ENCODE peak calls at places on chromosomes 11 and 22, in six cellular contexts. One of them, this sample, is unnamed.

GRCh38 chr11:129766858-129767604 is 48.6 kb upstream of the TMEM45B start:
- DNase-seq in mesendoderm: peak
- DNase-seq in GM23338: peak
- DNase-seq in K562: no peak
- DNase-seq in CD8-positive, alpha-beta T cell: peak
- DNase-seq in psoas muscle: no peak
- DNase-seq in this sample: no peak

GRCh38 chr11:132125855-132126841 is 755.7 kb downstream of the NTM start:
- DNase-seq in mesendoderm: peak
- DNase-seq in GM23338: peak
- DNase-seq in K562: no peak
- DNase-seq in CD8-positive, alpha-beta T cell: no peak
- DNase-seq in psoas muscle: peak
- DNase-seq in this sample: no peak

GRCh38 chr11:19239039-19239438 is 1.7 kb downstream of the E2F8 start:
- DNase-seq in mesendoderm: no peak
- DNase-seq in GM23338: no peak
- DNase-seq in K562: no peak
- DNase-seq in CD8-positive, alpha-beta T cell: no peak
- DNase-seq in psoas muscle: no peak
- DNase-seq in this sample: no peak

GRCh38 chr11:117442049-117442868 is 114.6 kb downstream of the CEP164 start:
- DNase-seq in mesendoderm: no peak
- DNase-seq in GM23338: no peak
- DNase-seq in K562: no peak
- DNase-seq in CD8-positive, alpha-beta T cell: no peak
- DNase-seq in psoas muscle: no peak
- DNase-seq in this sample: no peak

GRCh38 chr11:94473177-94473799 is 20.4 kb downstream of the MRE11 start:
- DNase-seq in mesendoderm: peak
- DNase-seq in GM23338: peak
- DNase-seq in K562: no peak
- DNase-seq in CD8-positive, alpha-beta T cell: no peak
- DNase-seq in psoas muscle: no peak
- DNase-seq in this sample: no peak

GRCh38 chr11:15649371-15650104 is 534.8 kb downstream of the INSC start:
- DNase-seq in mesendoderm: no peak
- DNase-seq in GM23338: no peak
- DNase-seq in K562: no peak
- DNase-seq in CD8-positive, alpha-beta T cell: no peak
- DNase-seq in psoas muscle: no peak
- DNase-seq in this sample: no peak

GRCh38 chr11:126476256-126476970 is 120.9 kb downstream of the ST3GAL4 start:
- DNase-seq in mesendoderm: no peak
- DNase-seq in GM23338: no peak
- DNase-seq in K562: no peak
- DNase-seq in CD8-positive, alpha-beta T cell: no peak
- DNase-seq in psoas muscle: no peak
- DNase-seq in this sample: no peak

GRCh38 chr11:57249384-57250319 is 12.6 kb upstream of the APLNR start:
- DNase-seq in mesendoderm: peak
- DNase-seq in GM23338: peak
- DNase-seq in K562: peak
- DNase-seq in CD8-positive, alpha-beta T cell: peak
- DNase-seq in psoas muscle: peak
- DNase-seq in this sample: peak

GRCh38 chr11:26143553-26144308 is 188.2 kb upstream of the ANO3 start:
- DNase-seq in mesendoderm: peak
- DNase-seq in GM23338: peak
- DNase-seq in K562: no peak
- DNase-seq in CD8-positive, alpha-beta T cell: no peak
- DNase-seq in psoas muscle: no peak
- DNase-seq in this sample: no peak

GRCh38 chr22:17728786-17729185 is 45.5 kb downstream of the BID start:
- DNase-seq in mesendoderm: no peak
- DNase-seq in GM23338: no peak
- DNase-seq in K562: no peak
- DNase-seq in CD8-positive, alpha-beta T cell: no peak
- DNase-seq in psoas muscle: no peak
- DNase-seq in this sample: no peak
- H3K27ac ChIP-seq in mesendoderm: no peak
- H3K27ac ChIP-seq in GM23338: no peak
- H3K27ac ChIP-seq in K562: no peak
- H3K27ac ChIP-seq in CD8-positive, alpha-beta T cell: no peak
- H3K27ac ChIP-seq in psoas muscle: no peak
- H3K27ac ChIP-seq in this sample: no peak

GRCh38 chr11:67391304-67392181 is at the start of gene RAD9A:
- DNase-seq in mesendoderm: peak
- DNase-seq in GM23338: peak
- DNase-seq in K562: peak
- DNase-seq in CD8-positive, alpha-beta T cell: peak
- DNase-seq in psoas muscle: peak
- DNase-seq in this sample: peak

GRCh38 chr11:67393990-67394389 is 2.2 kb downstream of the RAD9A start:
- DNase-seq in mesendoderm: no peak
- DNase-seq in GM23338: no peak
- DNase-seq in K562: no peak
- DNase-seq in CD8-positive, alpha-beta T cell: no peak
- DNase-seq in psoas muscle: no peak
- DNase-seq in this sample: no peak

GRCh38 chr11:67392182-67392715 is 463 bp downstream of the RAD9A start:
- DNase-seq in mesendoderm: no peak
- DNase-seq in GM23338: no peak
- DNase-seq in K562: peak
- DNase-seq in CD8-positive, alpha-beta T cell: no peak
- DNase-seq in psoas muscle: no peak
- DNase-seq in this sample: no peak

GRCh38 chr11:67395555-67396257 is 3.9 kb downstream of the RAD9A start:
- DNase-seq in mesendoderm: no peak
- DNase-seq in GM23338: no peak
- DNase-seq in K562: no peak
- DNase-seq in CD8-positive, alpha-beta T cell: no peak
- DNase-seq in psoas muscle: no peak
- DNase-seq in this sample: no peak

GRCh38 chr11:67393437-67393836 is 1.7 kb downstream of the RAD9A start:
- DNase-seq in mesendoderm: no peak
- DNase-seq in GM23338: no peak
- DNase-seq in K562: no peak
- DNase-seq in CD8-positive, alpha-beta T cell: no peak
- DNase-seq in psoas muscle: no peak
- DNase-seq in this sample: no peak
- H3K27ac ChIP-seq in mesendoderm: no peak
- H3K27ac ChIP-seq in GM23338: no peak
- H3K27ac ChIP-seq in K562: no peak
- H3K27ac ChIP-seq in CD8-positive, alpha-beta T cell: no peak
- H3K27ac ChIP-seq in psoas muscle: no peak
- H3K27ac ChIP-seq in this sample: no peak

GRCh38 chr11:96168623-96169022 is 174.4 kb downstream of the MAML2 start:
- DNase-seq in mesendoderm: peak
- DNase-seq in GM23338: no peak
- DNase-seq in K562: no peak
- DNase-seq in CD8-positive, alpha-beta T cell: no peak
- DNase-seq in psoas muscle: no peak
- DNase-seq in this sample: no peak
- H3K27ac ChIP-seq in mesendoderm: no peak
- H3K27ac ChIP-seq in GM23338: no peak
- H3K27ac ChIP-seq in K562: no peak
- H3K27ac ChIP-seq in CD8-positive, alpha-beta T cell: no peak
- H3K27ac ChIP-seq in psoas muscle: no peak
- H3K27ac ChIP-seq in this sample: no peak

DNA sequence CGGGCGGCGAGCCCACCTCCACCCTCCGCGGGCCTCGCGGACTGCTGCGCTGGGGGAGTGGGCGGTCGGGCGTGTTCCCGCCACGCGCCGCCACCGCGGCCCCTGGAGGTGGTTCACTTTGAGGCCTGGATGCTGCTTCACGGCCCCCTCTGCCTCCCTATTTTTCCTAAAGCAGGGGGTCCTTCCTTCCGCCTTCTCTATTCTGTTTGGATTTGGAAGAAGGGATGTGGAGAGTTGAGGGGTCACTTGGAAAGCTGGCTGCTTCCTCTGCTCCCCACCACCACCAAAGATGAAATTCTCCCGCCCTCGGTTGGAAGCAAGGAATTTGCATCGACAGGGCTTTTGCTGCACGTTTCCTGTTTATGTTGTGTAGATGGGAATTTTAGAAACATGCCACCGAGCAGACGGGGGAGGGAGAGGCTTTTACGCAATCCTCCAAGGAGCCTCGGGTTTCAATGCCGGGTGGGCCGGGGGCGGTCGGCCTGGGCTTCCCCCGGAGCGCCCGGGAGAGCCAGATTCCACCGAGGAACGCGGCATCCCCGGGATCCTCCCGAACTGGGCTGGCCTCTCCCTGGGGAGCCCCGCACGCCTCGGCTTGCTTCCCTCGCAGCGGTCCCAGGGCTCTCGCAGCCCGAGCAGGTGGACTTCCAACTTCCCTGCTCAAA is 402 bp upstream of the SBF2 start:
- DNase-seq in mesendoderm: peak
- DNase-seq in GM23338: peak
- DNase-seq in K562: no peak
- DNase-seq in CD8-positive, alpha-beta T cell: no peak
- DNase-seq in psoas muscle: peak
- DNase-seq in this sample: peak
- H3K27ac ChIP-seq in mesendoderm: peak
- H3K27ac ChIP-seq in GM23338: peak
- H3K27ac ChIP-seq in K562: peak
- H3K27ac ChIP-seq in CD8-positive, alpha-beta T cell: no peak
- H3K27ac ChIP-seq in psoas muscle: peak
- H3K27ac ChIP-seq in this sample: peak

This sample was measured in substantia nigra.